ENCODE peak calls at places on chromosome 4, in eight cellular contexts. D, R, B, Y, L, A, K and I are unnamed samples.

GRCh38 chr4:184548651-184549341 is 74.4 kb upstream of the IRF2 start:
- DNase-seq in R (no peak), L (no peak), K (no peak), B (no peak), Y (no peak), D (no peak), A (no peak), I (no peak)

GRCh38 chr4:572594-572993 is 3.5 kb downstream of the TMEM271 start:
- DNase-seq in R (no peak), B (no peak), Y (no peak), L (no peak), D (no peak), K (no peak), A (no peak), I (no peak)

GRCh38 chr4:48906283-48907173 is at the start of gene OCIAD2:
- DNase-seq in L (peak), B (peak), K (peak), Y (peak), D (peak), A (no peak), R (peak), I (no peak)

GRCh38 chr4:168572002-168572401 is 75.2 kb downstream of the PALLD start:
- DNase-seq in R (no peak), Y (no peak), D (no peak), L (no peak), B (no peak), K (no peak), A (no peak), I (no peak)

GRCh38 chr4:53015681-53016080 is 153.6 kb downstream of the RASL11B start:
- DNase-seq in B (no peak), R (peak), L (peak), Y (no peak), A (no peak), K (no peak), D (peak), I (no peak)

GRCh38 chr4:763922-764321 is 58.3 kb downstream of the PCGF3 start:
- DNase-seq in D (no peak), A (no peak), Y (no peak), K (no peak), L (no peak), R (no peak), B (no peak), I (no peak)

GRCh38 chr4:19675172-19675811 is 576.4 kb upstream of the SLIT2 start:
- DNase-seq in L (peak), Y (no peak), B (no peak), K (no peak), R (peak), A (no peak), D (no peak), I (no peak)

GRCh38 chr4:151100517-151100916 is 1.1 kb downstream of the RPS3A start:
- DNase-seq in L (no peak), Y (no peak), B (no peak), D (no peak), A (no peak), K (no peak), R (no peak), I (no peak)

GRCh38 chr4:16116493-16116990 is 32.7 kb upstream of the PROM1 start:
- DNase-seq in A (no peak), L (no peak), Y (no peak), R (no peak), B (no peak), K (no peak), D (no peak), I (no peak)

GRCh38 chr4:171846232-171846631 is 33.0 kb downstream of the GALNTL6 start:
- DNase-seq in D (peak), L (peak), Y (peak), K (no peak), B (no peak), A (no peak), R (peak), I (no peak)

GRCh38 chr4:129526812-129527211 is 430.9 kb downstream of the C4orf33 start:
- DNase-seq in A (no peak), Y (no peak), R (peak), D (peak), K (no peak), L (no peak), B (no peak), I (no peak)

GRCh38 chr4:47085661-47086060 is 54.3 kb downstream of the GABRB1 start:
- DNase-seq in R (no peak), K (no peak), Y (no peak), A (no peak), D (no peak), L (no peak), B (no peak), I (no peak)

GRCh38 chr4:74661427-74662171 is 132.7 kb downstream of the BTC start:
- DNase-seq in R (peak), Y (no peak), L (peak), A (no peak), D (no peak), B (no peak), K (no peak), I (no peak)

GRCh38 chr4:176475091-176475490 is 155.3 kb downstream of the SPCS3 start:
- DNase-seq in Y (no peak), B (no peak), K (no peak), R (peak), L (no peak), D (no peak), A (no peak), I (no peak)

GRCh38 chr4:155079866-155080265 is 128.6 kb upstream of the NPY2R start:
- DNase-seq in K (no peak), R (peak), B (no peak), D (peak), Y (no peak), L (no peak), A (no peak), I (no peak)

GRCh38 chr4:16764622-16765021 is 133.8 kb downstream of the LDB2 start:
- DNase-seq in K (no peak), R (peak), D (peak), B (no peak), Y (no peak), A (no peak), L (peak), I (no peak)

GRCh38 chr4:121217385-121217784 is 53.3 kb upstream of the TNIP3 start:
- DNase-seq in Y (no peak), K (no peak), B (no peak), L (peak), A (peak), D (no peak), R (peak), I (no peak)

GRCh38 chr4:156560701-156561100 is 410.9 kb downstream of the PDGFC start:
- DNase-seq in Y (no peak), L (peak), D (peak), B (no peak), K (no peak), A (no peak), R (no peak), I (no peak)

GRCh38 chr4:27048350-27049100 is 187.9 kb downstream of the STIM2 start:
- DNase-seq in R (peak), A (no peak), K (peak), B (no peak), L (peak), D (peak), Y (no peak), I (no peak)

GRCh38 chr4:158020175-158020574 is 152.7 kb downstream of the GASK1B start:
- DNase-seq in A (peak), R (peak), B (no peak), D (peak), L (peak), K (no peak), Y (no peak), I (no peak)

GRCh38 chr4:82851902-82852750 is 38.8 kb downstream of the SEC31A start:
- DNase-seq in L (peak), R (peak), D (peak), K (peak), A (no peak), Y (no peak), B (no peak), I (no peak)

GRCh38 chr4:80610845-80611244 is 275.3 kb downstream of the CFAP299 start:
- DNase-seq in L (peak), R (peak), K (no peak), D (no peak), Y (no peak), B (no peak), A (peak), I (no peak)

GRCh38 chr4:26826721-26827120 is 33.9 kb upstream of the STIM2 start:
- DNase-seq in D (no peak), R (peak), A (no peak), Y (no peak), L (no peak), B (no peak), K (no peak), I (no peak)

GRCh38 chr4:73976217-73976616 is 5.6 kb downstream of the PF4 start:
- DNase-seq in L (no peak), Y (no peak), K (no peak), A (no peak), R (peak), B (no peak), D (no peak), I (no peak)

GRCh38 chr4:133146574-133147198 is 2.4 kb upstream of the PCDH10 start:
- DNase-seq in D (peak), A (no peak), L (peak), Y (no peak), B (no peak), R (peak), K (no peak), I (no peak)

GRCh38 chr4:157821814-157822213 is 351.0 kb downstream of the GASK1B start:
- DNase-seq in A (no peak), R (no peak), D (no peak), B (no peak), Y (peak), K (no peak), L (no peak), I (no peak)

GRCh38 chr4:164373021-164373420 is 380.9 kb upstream of the SMIM31 start:
- DNase-seq in Y (no peak), D (no peak), A (no peak), R (no peak), L (no peak), B (no peak), K (no peak), I (no peak)

GRCh38 chr4:8177544-8177943 is 18.9 kb upstream of the ABLIM2 start:
- DNase-seq in D (no peak), B (no peak), Y (no peak), L (no peak), A (no peak), R (no peak), K (no peak), I (no peak)
- H3K27ac ChIP-seq in D (no peak), B (no peak), Y (no peak), L (no peak), A (no peak), R (peak), K (no peak), I (no peak)

DNA sequence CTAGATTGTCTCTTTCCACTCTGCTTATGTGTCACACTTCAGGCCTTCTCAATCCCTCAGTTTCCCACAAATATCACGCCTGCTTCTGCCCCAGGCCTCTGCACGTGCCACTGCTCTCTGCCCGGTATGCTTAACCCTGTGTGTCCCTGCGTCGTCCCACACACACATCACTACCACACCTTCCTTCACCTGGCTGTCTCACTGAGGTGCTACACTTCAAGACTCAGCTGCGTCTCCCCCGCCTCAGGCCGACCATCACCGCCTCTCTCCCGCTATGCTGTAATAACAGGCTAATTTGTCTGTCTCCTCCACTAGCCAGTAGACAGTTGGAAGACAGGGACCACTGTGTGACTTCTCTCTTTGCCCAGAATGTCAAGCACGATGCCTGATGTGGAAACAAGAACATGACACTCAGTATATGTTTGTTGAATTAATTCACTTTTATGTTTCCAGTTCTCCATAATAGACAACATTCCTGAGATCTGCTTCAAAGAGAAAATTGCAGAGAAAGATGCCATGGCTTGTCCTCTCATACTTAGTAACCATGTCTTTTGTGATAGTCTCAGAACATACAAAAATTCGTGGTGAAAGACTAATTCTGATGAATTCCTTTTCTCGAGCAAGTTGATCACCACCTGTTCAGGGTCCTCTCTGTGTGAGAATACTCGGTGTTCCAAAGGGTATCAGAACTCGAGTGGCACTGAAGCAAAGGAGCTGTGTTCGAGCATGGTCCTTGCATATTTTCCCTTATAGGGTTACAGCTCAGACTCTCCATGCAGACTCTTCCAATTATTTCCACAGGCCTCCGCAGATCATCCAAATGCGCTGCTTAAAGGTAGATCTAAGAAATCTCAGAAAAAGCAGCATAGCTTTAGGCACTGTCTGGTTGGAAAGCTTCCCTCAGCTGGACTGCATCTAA is 54.2 kb downstream of the AFAP1 start:
- DNase-seq in K (no peak), R (no peak), A (no peak), D (no peak), Y (no peak), L (no peak), B (no peak), I (no peak)
- H3K27ac ChIP-seq in K (no peak), R (peak), A (no peak), D (no peak), Y (no peak), L (peak), B (no peak), I (peak)

GRCh38 chr4:15078682-15079642 is 76.7 kb downstream of the CPEB2 start:
- DNase-seq in K (no peak), B (no peak), R (peak), Y (no peak), A (no peak), L (peak), D (no peak), I (no peak)
- H3K27ac ChIP-seq in K (no peak), B (no peak), R (no peak), Y (no peak), A (no peak), L (peak), D (no peak), I (peak)

GRCh38 chr4:102452854-102453253 is 48.3 kb upstream of the NFKB1 start:
- DNase-seq in B (no peak), Y (no peak), R (no peak), D (no peak), A (no peak), L (no peak), K (no peak), I (no peak)

GRCh38 chr4:102453827-102454226 is 47.3 kb upstream of the NFKB1 start:
- DNase-seq in K (no peak), R (no peak), B (no peak), D (no peak), Y (no peak), A (no peak), L (no peak), I (no peak)

GRCh38 chr4:102454278-102454677 is 46.9 kb upstream of the NFKB1 start:
- DNase-seq in A (no peak), D (no peak), B (no peak), L (no peak), R (no peak), K (no peak), Y (no peak), I (no peak)

GRCh38 chr4:102454981-102455690 is 46.0 kb upstream of the NFKB1 start:
- DNase-seq in K (no peak), A (no peak), L (no peak), Y (no peak), D (no peak), R (no peak), B (no peak), I (no peak)

GRCh38 chr4:102455750-102456149 is 45.4 kb upstream of the NFKB1 start:
- DNase-seq in D (no peak), K (no peak), B (no peak), L (no peak), Y (no peak), A (no peak), R (no peak), I (no peak)
- H3K27ac ChIP-seq in D (no peak), K (no peak), B (no peak), L (no peak), Y (no peak), A (no peak), R (no peak), I (no peak)